ENCODE peak calls at places on chromosome 18, in ten cellular contexts. G, H, M, Z, I, S, Q, C, F and W are unnamed samples.

GRCh38 chr18:11052800-11053199 is 96.6 kb downstream of the PIEZO2 start:
- DNase-seq in H (no peak), Z (no peak), S (no peak), Q (no peak), M (no peak), C (no peak), F (peak), I (no peak), G (no peak), W (peak)

GRCh38 chr18:76983184-76983583 is 149.4 kb downstream of the MBP start:
- DNase-seq in M (peak), I (peak), Z (peak), G (peak), H (peak), F (peak), Q (peak), S (peak), C (peak), W (peak)

GRCh38 chr18:65523461-65523860 is 227.4 kb upstream of the CDH7 start:
- DNase-seq in G (no peak), F (no peak), C (no peak), Z (no peak), M (no peak), H (no peak), Q (no peak), S (no peak), I (no peak), W (no peak)

GRCh38 chr18:41721103-41721502 is 233.9 kb upstream of the PIK3C3 start:
- DNase-seq in G (no peak), M (no peak), F (no peak), Z (no peak), Q (no peak), H (no peak), I (no peak), C (no peak), S (no peak), W (peak)

GRCh38 chr18:8657050-8657820 is 48.0 kb downstream of the RAB12 start:
- DNase-seq in M (no peak), H (no peak), S (no peak), I (no peak), Z (no peak), C (no peak), Q (no peak), F (no peak), G (no peak), W (no peak)

GRCh38 chr18:22827741-22828140 is 105.4 kb upstream of the RBBP8 start:
- DNase-seq in F (no peak), G (no peak), C (no peak), I (no peak), Q (no peak), Z (no peak), M (no peak), S (no peak), H (no peak), W (no peak)

GRCh38 chr18:21090680-21091079 is 20.9 kb downstream of the ROCK1 start:
- DNase-seq in F (no peak), Q (no peak), S (no peak), H (no peak), C (no peak), Z (no peak), M (no peak), G (no peak), I (no peak), W (no peak)

GRCh38 chr18:42814184-42814583 is 301.3 kb downstream of the RIT2 start:
- DNase-seq in H (no peak), F (no peak), Z (no peak), S (no peak), C (no peak), M (no peak), G (no peak), I (no peak), Q (no peak), W (no peak)

GRCh38 chr18:36893227-36893626 is 64.3 kb downstream of the KIAA1328 start:
- DNase-seq in Q (no peak), C (no peak), G (no peak), I (no peak), Z (no peak), S (no peak), M (no peak), F (no peak), H (no peak), W (no peak)

GRCh38 chr18:48263913-48264506 is 145.2 kb downstream of the ZBTB7C start:
- DNase-seq in S (no peak), H (no peak), M (no peak), G (no peak), I (no peak), C (no peak), Q (no peak), Z (no peak), F (peak), W (no peak)

GRCh38 chr18:58867281-58867961 is 2.7 kb downstream of the ZNF532 start:
- DNase-seq in I (no peak), Q (peak), S (no peak), G (no peak), F (peak), M (no peak), C (peak), Z (no peak), H (no peak), W (no peak)

DNA sequence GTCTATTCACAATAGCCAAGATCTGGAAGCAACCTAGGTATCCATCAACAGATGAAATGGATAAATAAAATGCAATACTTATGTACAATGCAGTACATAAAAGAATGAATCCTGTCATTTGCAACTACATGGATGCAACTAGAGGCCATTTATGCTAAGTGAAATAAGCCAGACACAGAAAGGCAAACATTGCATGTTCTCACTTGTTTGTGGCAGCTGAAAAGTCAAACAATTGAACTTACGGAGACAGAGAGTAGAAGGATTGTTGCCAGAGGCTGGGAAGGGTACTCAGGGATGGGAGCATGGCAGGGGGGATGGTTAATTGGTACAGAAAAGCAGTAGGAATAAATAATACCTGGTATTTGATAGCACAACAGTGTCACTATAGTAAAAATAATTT is 563.9 kb downstream of the TMX3 start:
- DNase-seq in G (no peak), Q (no peak), I (no peak), H (no peak), M (no peak), C (no peak), S (no peak), F (no peak), Z (no peak), W (no peak)
- H3K4me3 ChIP-seq in G (no peak), Q (no peak), I (no peak), H (no peak), M (no peak), C (no peak), S (no peak), F (no peak), Z (no peak), W (no peak)

DNA sequence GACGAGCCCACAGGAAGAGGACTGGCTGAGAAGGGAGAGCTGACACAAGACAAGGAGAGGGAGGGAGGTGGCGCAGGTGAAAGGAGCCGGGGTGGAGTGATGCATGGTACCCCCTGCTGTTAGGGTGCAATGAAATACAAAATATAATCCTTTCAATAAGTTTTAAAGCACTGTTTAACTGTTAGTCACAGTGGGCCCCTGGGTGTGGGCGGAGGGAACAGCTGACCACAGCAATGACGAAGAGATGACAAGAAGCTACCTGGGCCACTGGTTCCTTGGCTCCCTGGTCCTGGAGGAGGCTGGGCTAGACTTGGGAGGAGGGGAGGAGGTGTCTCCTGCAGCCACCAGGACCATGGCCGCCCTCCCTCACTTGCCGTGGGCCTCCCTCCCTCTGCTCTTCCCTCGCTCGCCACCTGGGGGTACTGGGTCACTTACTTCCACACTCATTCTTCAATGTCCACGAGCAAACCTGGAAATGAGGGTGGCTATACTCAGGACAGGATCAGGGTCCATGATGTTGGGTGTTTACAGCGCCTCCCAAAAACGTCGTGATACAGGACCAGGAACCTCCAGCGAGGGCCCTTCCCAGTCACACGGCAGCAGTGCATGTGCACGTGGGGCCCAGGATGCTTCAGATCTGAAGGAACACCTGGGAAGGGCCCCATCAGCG is 196.1 kb downstream of the ANKRD30B start:
- DNase-seq in H (no peak), Z (no peak), G (peak), F (no peak), C (no peak), M (no peak), Q (no peak), I (no peak), S (no peak), W (no peak)
- TF ChIP-seq CTCF in H (no peak), Z (no peak), G (no peak), F (no peak), C (no peak), M (no peak), Q (no peak), I (no peak), S (no peak), W (no peak)

GRCh38 chr18:68940039-68940438 is 142.2 kb downstream of the CCDC102B start:
- DNase-seq in Z (no peak), H (no peak), I (no peak), F (no peak), G (no peak), M (no peak), S (no peak), C (no peak), Q (no peak), W (peak)
- H3K4me3 ChIP-seq in Z (no peak), H (no peak), I (no peak), F (no peak), G (no peak), M (no peak), S (no peak), C (no peak), Q (no peak), W (no peak)

GRCh38 chr18:1308686-1309085 is 404.0 kb downstream of the ADCYAP1 start:
- DNase-seq in F (no peak), I (no peak), G (no peak), C (no peak), H (no peak), Z (no peak), Q (no peak), M (no peak), S (no peak), W (no peak)

GRCh38 chr18:1306641-1307040 is 402.0 kb downstream of the ADCYAP1 start:
- DNase-seq in Q (no peak), G (no peak), H (no peak), Z (no peak), M (no peak), C (no peak), S (no peak), F (no peak), I (no peak), W (no peak)

DNA sequence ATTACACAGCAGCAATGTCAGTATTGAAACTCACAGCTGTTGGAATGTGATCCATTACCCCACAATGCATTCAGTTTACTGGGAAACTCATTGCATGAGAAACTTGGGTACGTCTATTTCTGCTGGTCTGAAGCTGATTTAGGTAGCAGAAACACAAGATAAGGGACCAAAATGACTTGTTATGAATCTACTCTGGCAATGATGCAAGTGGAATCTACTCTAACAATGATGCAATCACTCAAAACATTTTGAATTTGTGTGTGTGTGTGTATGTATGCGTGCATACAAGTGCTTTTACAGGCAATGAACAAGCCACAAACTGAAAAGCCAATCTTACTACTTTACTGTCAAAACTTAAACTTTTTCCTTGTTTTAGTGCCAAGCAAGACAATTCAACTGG is 406.7 kb downstream of the ADCYAP1 start:
- DNase-seq in S (no peak), C (no peak), Q (no peak), F (no peak), Z (no peak), H (no peak), M (no peak), G (no peak), I (no peak), W (no peak)
- TF ChIP-seq CTCF in S (no peak), C (no peak), Q (no peak), F (no peak), Z (no peak), H (no peak), M (no peak), G (no peak), I (no peak), W (no peak)